ENCODE peak calls at places on chromosomes 2 and 18, in five cellular contexts. One of them, this sample, is unnamed.

GRCh38 chr2:102436284-102436683 is 13.3 kb downstream of the IL18RAP start:
- DNase-seq in left ventricle myocardium inferior: no peak
- DNase-seq in activated naive CD4-positive, alpha-beta T cell treated with anti-CD3 and anti-CD28 coated beads for 36 hours: peak; percentile 56
- DNase-seq in activated T-cell treated with anti-CD3 and anti-CD28 coated beads, Interleukin-2, amount 50 U/mL, for 1 hour: no peak
- DNase-seq in T47D: no peak
- DNase-seq in this sample: no peak

GRCh38 chr2:16525265-16525887 is 140.3 kb downstream of the CYRIA start:
- DNase-seq in left ventricle myocardium inferior: no peak
- DNase-seq in activated naive CD4-positive, alpha-beta T cell treated with anti-CD3 and anti-CD28 coated beads for 36 hours: peak; percentile 51
- DNase-seq in activated T-cell treated with anti-CD3 and anti-CD28 coated beads, Interleukin-2, amount 50 U/mL, for 1 hour: no peak
- DNase-seq in T47D: no peak
- DNase-seq in this sample: peak; percentile 44

GRCh38 chr2:9032555-9032954 is 29.1 kb upstream of the MBOAT2 start:
- DNase-seq in left ventricle myocardium inferior: no peak
- DNase-seq in activated naive CD4-positive, alpha-beta T cell treated with anti-CD3 and anti-CD28 coated beads for 36 hours: no peak
- DNase-seq in activated T-cell treated with anti-CD3 and anti-CD28 coated beads, Interleukin-2, amount 50 U/mL, for 1 hour: no peak
- DNase-seq in T47D: no peak
- DNase-seq in this sample: no peak

GRCh38 chr2:8627692-8628085 is 54.2 kb upstream of the ID2 start:
- DNase-seq in left ventricle myocardium inferior: no peak
- DNase-seq in activated naive CD4-positive, alpha-beta T cell treated with anti-CD3 and anti-CD28 coated beads for 36 hours: no peak
- DNase-seq in activated T-cell treated with anti-CD3 and anti-CD28 coated beads, Interleukin-2, amount 50 U/mL, for 1 hour: no peak
- DNase-seq in T47D: no peak
- DNase-seq in this sample: no peak

GRCh38 chr2:147485210-147485851 is 359.5 kb upstream of the ACVR2A start:
- DNase-seq in left ventricle myocardium inferior: no peak
- DNase-seq in activated naive CD4-positive, alpha-beta T cell treated with anti-CD3 and anti-CD28 coated beads for 36 hours: no peak
- DNase-seq in activated T-cell treated with anti-CD3 and anti-CD28 coated beads, Interleukin-2, amount 50 U/mL, for 1 hour: no peak
- DNase-seq in T47D: no peak
- DNase-seq in this sample: no peak

GRCh38 chr2:165950438-165950837 is 3.1 kb downstream of the TTC21B start:
- DNase-seq in left ventricle myocardium inferior: no peak
- DNase-seq in activated naive CD4-positive, alpha-beta T cell treated with anti-CD3 and anti-CD28 coated beads for 36 hours: no peak
- DNase-seq in activated T-cell treated with anti-CD3 and anti-CD28 coated beads, Interleukin-2, amount 50 U/mL, for 1 hour: no peak
- DNase-seq in T47D: no peak
- DNase-seq in this sample: no peak

GRCh38 chr18:56226025-56226424 is 412.4 kb downstream of the TXNL1 start:
- DNase-seq in left ventricle myocardium inferior: no peak
- DNase-seq in activated naive CD4-positive, alpha-beta T cell treated with anti-CD3 and anti-CD28 coated beads for 36 hours: no peak
- DNase-seq in activated T-cell treated with anti-CD3 and anti-CD28 coated beads, Interleukin-2, amount 50 U/mL, for 1 hour: no peak
- DNase-seq in T47D: no peak
- DNase-seq in this sample: no peak

GRCh38 chr2:156455366-156455975 is 19.3 kb downstream of the GPD2 start:
- DNase-seq in left ventricle myocardium inferior: no peak
- DNase-seq in activated naive CD4-positive, alpha-beta T cell treated with anti-CD3 and anti-CD28 coated beads for 36 hours: no peak
- DNase-seq in activated T-cell treated with anti-CD3 and anti-CD28 coated beads, Interleukin-2, amount 50 U/mL, for 1 hour: no peak
- DNase-seq in T47D: no peak
- DNase-seq in this sample: no peak

GRCh38 chr2:2798337-2798736 is 467.3 kb upstream of the MYT1L start:
- DNase-seq in left ventricle myocardium inferior: no peak
- DNase-seq in activated naive CD4-positive, alpha-beta T cell treated with anti-CD3 and anti-CD28 coated beads for 36 hours: no peak
- DNase-seq in activated T-cell treated with anti-CD3 and anti-CD28 coated beads, Interleukin-2, amount 50 U/mL, for 1 hour: no peak
- DNase-seq in T47D: no peak
- DNase-seq in this sample: no peak

GRCh38 chr2:159557437-159558034 is 58.8 kb downstream of the BAZ2B start:
- DNase-seq in left ventricle myocardium inferior: no peak
- DNase-seq in activated naive CD4-positive, alpha-beta T cell treated with anti-CD3 and anti-CD28 coated beads for 36 hours: no peak
- DNase-seq in activated T-cell treated with anti-CD3 and anti-CD28 coated beads, Interleukin-2, amount 50 U/mL, for 1 hour: no peak
- DNase-seq in T47D: no peak
- DNase-seq in this sample: no peak

GRCh38 chr2:31238906-31239841 is 5.2 kb downstream of the EHD3 start:
- DNase-seq in left ventricle myocardium inferior: no peak
- DNase-seq in activated naive CD4-positive, alpha-beta T cell treated with anti-CD3 and anti-CD28 coated beads for 36 hours: no peak
- DNase-seq in activated T-cell treated with anti-CD3 and anti-CD28 coated beads, Interleukin-2, amount 50 U/mL, for 1 hour: no peak
- DNase-seq in T47D: no peak
- DNase-seq in this sample: no peak

GRCh38 chr2:65231892-65232477 is 4.4 kb downstream of the ACTR2 start:
- DNase-seq in left ventricle myocardium inferior: no peak
- DNase-seq in activated naive CD4-positive, alpha-beta T cell treated with anti-CD3 and anti-CD28 coated beads for 36 hours: peak; percentile 8
- DNase-seq in activated T-cell treated with anti-CD3 and anti-CD28 coated beads, Interleukin-2, amount 50 U/mL, for 1 hour: no peak
- DNase-seq in T47D: no peak
- DNase-seq in this sample: peak; percentile 32

GRCh38 chr2:20608666-20609348 is 42.1 kb downstream of the HS1BP3 start:
- DNase-seq in left ventricle myocardium inferior: peak; percentile 14
- DNase-seq in activated naive CD4-positive, alpha-beta T cell treated with anti-CD3 and anti-CD28 coated beads for 36 hours: no peak
- DNase-seq in activated T-cell treated with anti-CD3 and anti-CD28 coated beads, Interleukin-2, amount 50 U/mL, for 1 hour: no peak
- DNase-seq in T47D: no peak
- DNase-seq in this sample: no peak

GRCh38 chr2:63484481-63484880 is 103.8 kb downstream of the WDPCP start:
- DNase-seq in left ventricle myocardium inferior: no peak
- DNase-seq in activated naive CD4-positive, alpha-beta T cell treated with anti-CD3 and anti-CD28 coated beads for 36 hours: no peak
- DNase-seq in activated T-cell treated with anti-CD3 and anti-CD28 coated beads, Interleukin-2, amount 50 U/mL, for 1 hour: no peak
- DNase-seq in T47D: no peak
- DNase-seq in this sample: no peak

GRCh38 chr2:3399829-3400228 is 20.3 kb downstream of the TRAPPC12 start:
- DNase-seq in left ventricle myocardium inferior: peak; percentile 76
- DNase-seq in activated naive CD4-positive, alpha-beta T cell treated with anti-CD3 and anti-CD28 coated beads for 36 hours: no peak
- DNase-seq in activated T-cell treated with anti-CD3 and anti-CD28 coated beads, Interleukin-2, amount 50 U/mL, for 1 hour: no peak
- DNase-seq in T47D: no peak
- DNase-seq in this sample: no peak

GRCh38 chr2:55054076-55054475 is 3.8 kb upstream of the RTN4 start:
- DNase-seq in left ventricle myocardium inferior: no peak
- DNase-seq in activated naive CD4-positive, alpha-beta T cell treated with anti-CD3 and anti-CD28 coated beads for 36 hours: peak; percentile 14
- DNase-seq in activated T-cell treated with anti-CD3 and anti-CD28 coated beads, Interleukin-2, amount 50 U/mL, for 1 hour: no peak
- DNase-seq in T47D: no peak
- DNase-seq in this sample: no peak

GRCh38 chr2:180015951-180016709 is 9.0 kb upstream of the CWC22 start:
- DNase-seq in left ventricle myocardium inferior: no peak
- DNase-seq in activated naive CD4-positive, alpha-beta T cell treated with anti-CD3 and anti-CD28 coated beads for 36 hours: no peak
- DNase-seq in activated T-cell treated with anti-CD3 and anti-CD28 coated beads, Interleukin-2, amount 50 U/mL, for 1 hour: no peak
- DNase-seq in T47D: no peak
- DNase-seq in this sample: no peak

GRCh38 chr2:54279385-54279784 is 23.4 kb upstream of the TSPYL6 start:
- DNase-seq in left ventricle myocardium inferior: no peak
- DNase-seq in activated naive CD4-positive, alpha-beta T cell treated with anti-CD3 and anti-CD28 coated beads for 36 hours: no peak
- DNase-seq in activated T-cell treated with anti-CD3 and anti-CD28 coated beads, Interleukin-2, amount 50 U/mL, for 1 hour: no peak
- DNase-seq in T47D: no peak
- DNase-seq in this sample: no peak

GRCh38 chr2:28716265-28716865 is 35.3 kb upstream of the PPP1CB start:
- DNase-seq in left ventricle myocardium inferior: no peak
- DNase-seq in activated naive CD4-positive, alpha-beta T cell treated with anti-CD3 and anti-CD28 coated beads for 36 hours: peak; percentile 10
- DNase-seq in activated T-cell treated with anti-CD3 and anti-CD28 coated beads, Interleukin-2, amount 50 U/mL, for 1 hour: no peak
- DNase-seq in T47D: no peak
- DNase-seq in this sample: peak; percentile 38

GRCh38 chr18:36196239-36196995 is 9.1 kb downstream of the MOCOS start:
- DNase-seq in left ventricle myocardium inferior: no peak
- DNase-seq in activated naive CD4-positive, alpha-beta T cell treated with anti-CD3 and anti-CD28 coated beads for 36 hours: no peak
- DNase-seq in activated T-cell treated with anti-CD3 and anti-CD28 coated beads, Interleukin-2, amount 50 U/mL, for 1 hour: no peak
- DNase-seq in T47D: no peak
- DNase-seq in this sample: no peak

GRCh38 chr2:103361712-103362111 is 599.9 kb downstream of the TMEM182 start:
- DNase-seq in left ventricle myocardium inferior: no peak
- DNase-seq in activated naive CD4-positive, alpha-beta T cell treated with anti-CD3 and anti-CD28 coated beads for 36 hours: no peak
- DNase-seq in activated T-cell treated with anti-CD3 and anti-CD28 coated beads, Interleukin-2, amount 50 U/mL, for 1 hour: no peak
- DNase-seq in T47D: no peak
- DNase-seq in this sample: no peak

GRCh38 chr2:3839489-3839888 is 136.1 kb downstream of the DCDC2C start:
- DNase-seq in left ventricle myocardium inferior: no peak
- DNase-seq in activated naive CD4-positive, alpha-beta T cell treated with anti-CD3 and anti-CD28 coated beads for 36 hours: no peak
- DNase-seq in activated T-cell treated with anti-CD3 and anti-CD28 coated beads, Interleukin-2, amount 50 U/mL, for 1 hour: no peak
- DNase-seq in T47D: no peak
- DNase-seq in this sample: no peak

This sample was measured in GM10248.